ENCODE peak calls at places on chromosomes 12 and 14, in seven cellular contexts. U, X, S, N, V, O and J are unnamed samples.
A peak's percentile ranks its signal among the peaks of the same experiment; 100 is the strongest.

GRCh38 chr14:32352631-32353030 is 23.5 kb downstream of the AKAP6 start:
- DNase-seq in U (no peak), X (no peak), S (no peak), N (no peak), V (no peak), O (no peak), J (no peak)

GRCh38 chr14:69818760-69819191 is 21.7 kb upstream of the SLC10A1 start:
- DNase-seq in U (peak; percentile 2), X (peak; percentile 76), S (no peak), N (peak; percentile 81), V (peak; percentile 13), O (peak; percentile 76), J (peak; percentile 62)

GRCh38 chr14:93343266-93343665 is 3.7 kb upstream of the COX8C start:
- DNase-seq in U (no peak), X (no peak), S (no peak), N (no peak), V (no peak), O (no peak), J (no peak)

GRCh38 chr12:45077259-45077658 is 26.4 kb upstream of the DBX2 start:
- DNase-seq in U (no peak), X (no peak), S (no peak), N (no peak), V (no peak), O (no peak), J (no peak)

GRCh38 chr12:116675339-116676107 is 62.3 kb downstream of the SPRING1 start:
- DNase-seq in U (no peak), X (no peak), S (no peak), N (no peak), V (no peak), O (no peak), J (no peak)

GRCh38 chr14:55388160-55388559 is 23.5 kb downstream of the ATG14 start:
- DNase-seq in U (no peak), X (no peak), S (no peak), N (no peak), V (no peak), O (no peak), J (no peak)

GRCh38 chr12:20212036-20212435 is 156.3 kb upstream of the PDE3A start:
- DNase-seq in U (no peak), X (no peak), S (no peak), N (no peak), V (no peak), O (no peak), J (no peak)

GRCh38 chr14:22370084-22370847 is 218.8 kb downstream of the DAD1 start:
- DNase-seq in U (no peak), X (no peak), S (no peak), N (no peak), V (peak; percentile 91), O (no peak), J (no peak)

GRCh38 chr14:103456167-103456835 is 66.3 kb downstream of the CKB start:
- DNase-seq in U (no peak), X (no peak), S (no peak), N (no peak), V (no peak), O (no peak), J (no peak)

GRCh38 chr12:106984588-106985137 is 2.3 kb downstream of the MTERF2 start:
- DNase-seq in U (no peak), X (no peak), S (no peak), N (no peak), V (no peak), O (no peak), J (no peak)

GRCh38 chr12:7870335-7870734 is 2.4 kb downstream of the SLC2A14 start:
- DNase-seq in U (no peak), X (no peak), S (no peak), N (no peak), V (no peak), O (no peak), J (no peak)

GRCh38 chr12:100698518-100698917 is 96.1 kb upstream of the ANO4 start:
- DNase-seq in U (no peak), X (no peak), S (no peak), N (no peak), V (no peak), O (no peak), J (no peak)

GRCh38 chr12:116784238-116784612 is 46.1 kb downstream of the RNFT2 start:
- DNase-seq in U (no peak), X (peak; percentile 13), S (no peak), N (no peak), V (peak; percentile 17), O (no peak), J (no peak)

GRCh38 chr14:89121961-89122675 is 294.9 kb downstream of the FOXN3 start:
- DNase-seq in U (no peak), X (no peak), S (no peak), N (no peak), V (no peak), O (no peak), J (no peak)

GRCh38 chr14:94337274-94337673 is 14.1 kb upstream of the SERPINA6 start:
- DNase-seq in U (no peak), X (no peak), S (no peak), N (no peak), V (no peak), O (no peak), J (no peak)

GRCh38 chr14:71582705-71583104 is 349.5 kb upstream of the RGS6 start:
- DNase-seq in U (no peak), X (no peak), S (no peak), N (no peak), V (no peak), O (no peak), J (no peak)

GRCh38 chr12:88453323-88453722 is 126.9 kb downstream of the KITLG start:
- DNase-seq in U (no peak), X (no peak), S (no peak), N (no peak), V (no peak), O (no peak), J (no peak)

GRCh38 chr14:59583755-59584154 is 7.1 kb upstream of the CCDC175 start:
- DNase-seq in U (no peak), X (no peak), S (no peak), N (no peak), V (no peak), O (no peak), J (no peak)

GRCh38 chr12:26770239-26771070 is 62.5 kb downstream of the ITPR2 start:
- DNase-seq in U (no peak), X (no peak), S (no peak), N (no peak), V (no peak), O (no peak), J (no peak)

GRCh38 chr12:39685854-39686608 is 66.4 kb upstream of the ABCD2 start:
- DNase-seq in U (no peak), X (no peak), S (no peak), N (no peak), V (no peak), O (no peak), J (no peak)

GRCh38 chr14:68781161-68782021 is 11.5 kb downstream of the ZFP36L1 start:
- DNase-seq in U (no peak), X (no peak), S (no peak), N (peak; percentile 48), V (no peak), O (no peak), J (no peak)

GRCh38 chr12:46710125-46710743 is 115.6 kb downstream of the SLC38A4 start:
- DNase-seq in U (no peak), X (no peak), S (no peak), N (no peak), V (no peak), O (no peak), J (no peak)

DNA sequence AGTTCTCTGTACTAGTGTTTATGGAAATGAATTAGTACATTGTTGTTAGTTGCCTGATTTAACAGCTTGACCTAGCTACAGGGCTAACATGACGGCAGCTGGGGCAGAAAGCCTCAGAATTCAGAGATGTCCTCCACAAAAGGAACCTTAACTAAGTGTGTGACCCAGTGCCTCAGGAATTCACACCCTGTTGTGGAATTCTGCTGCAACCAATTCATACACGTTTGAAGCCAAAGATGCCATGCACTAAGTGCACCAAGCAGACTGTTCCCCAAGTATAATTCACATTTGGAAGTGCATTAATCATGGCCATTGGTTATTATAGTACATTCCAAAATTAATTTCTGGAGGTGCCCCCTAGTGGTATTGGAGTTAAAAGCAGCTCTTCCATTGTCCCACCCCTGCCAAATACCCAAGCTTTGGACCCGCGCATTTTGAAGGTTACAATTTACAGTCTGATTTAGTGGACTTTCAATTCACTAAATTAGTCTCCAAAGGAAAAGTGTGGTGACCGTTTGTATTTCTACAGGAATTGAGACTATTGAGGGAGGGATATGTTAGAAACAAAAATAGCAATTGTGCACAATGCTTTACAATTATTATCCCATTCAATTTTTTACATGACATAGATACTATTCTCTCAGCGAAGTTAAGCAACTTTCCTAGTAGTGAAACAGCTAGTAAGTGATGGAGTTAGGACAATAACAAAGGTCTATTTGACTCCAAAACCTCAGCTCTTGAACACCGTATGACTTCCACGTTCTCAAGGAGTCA is 85.9 kb downstream of the PAX9 start:
- DNase-seq in U (no peak), X (no peak), S (no peak), N (no peak), V (no peak), O (no peak), J (no peak)
- TF ChIP-seq CTCF in U (peak; percentile 17), X (peak; percentile 24), S (peak; percentile 71), N (peak; percentile 31), V (peak; percentile 52), O (no peak), J (peak; percentile 61)

DNA sequence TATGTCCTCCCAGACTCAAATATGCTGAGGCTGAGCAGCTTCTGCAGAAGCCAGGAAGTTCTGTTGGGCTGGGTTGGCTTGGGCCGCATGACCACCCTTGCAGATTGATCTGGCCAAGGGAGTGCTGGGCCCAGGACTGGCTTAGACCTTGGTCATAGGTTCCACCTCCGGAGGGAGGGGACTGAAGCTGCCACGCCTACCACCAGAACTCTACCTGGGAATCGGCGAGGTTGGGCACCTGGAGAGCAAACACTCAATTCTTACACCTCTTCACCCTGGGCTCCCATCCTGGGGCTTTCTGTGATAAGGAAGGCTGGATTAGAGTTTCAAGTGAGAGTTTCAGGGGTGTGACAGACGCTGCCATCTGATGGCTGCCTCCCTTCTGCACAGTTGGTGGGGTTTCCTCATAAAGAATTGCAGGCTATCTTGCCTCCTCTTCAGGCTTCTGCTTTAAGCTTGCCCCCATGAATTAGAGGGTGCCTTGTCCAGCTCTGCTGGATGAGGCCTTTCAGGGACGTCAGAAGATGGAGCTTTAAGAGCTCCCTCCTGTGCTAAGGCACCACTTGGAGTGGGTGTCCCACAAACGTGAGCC is 5.8 kb downstream of the SLC24A4 start:
- DNase-seq in U (no peak), X (no peak), S (no peak), N (no peak), V (no peak), O (no peak), J (no peak)
- TF ChIP-seq CTCF in U (no peak), X (peak; percentile 23), S (no peak), N (no peak), V (no peak), O (no peak), J (no peak)

GRCh38 chr14:26281280-26281998 is 316.4 kb downstream of the NOVA1 start:
- DNase-seq in U (no peak), X (no peak), S (no peak), N (peak; percentile 37), V (peak; percentile 7), O (no peak), J (no peak)
- TF ChIP-seq CTCF in U (no peak), X (no peak), S (no peak), N (no peak), V (no peak), O (no peak), J (no peak)

DNA sequence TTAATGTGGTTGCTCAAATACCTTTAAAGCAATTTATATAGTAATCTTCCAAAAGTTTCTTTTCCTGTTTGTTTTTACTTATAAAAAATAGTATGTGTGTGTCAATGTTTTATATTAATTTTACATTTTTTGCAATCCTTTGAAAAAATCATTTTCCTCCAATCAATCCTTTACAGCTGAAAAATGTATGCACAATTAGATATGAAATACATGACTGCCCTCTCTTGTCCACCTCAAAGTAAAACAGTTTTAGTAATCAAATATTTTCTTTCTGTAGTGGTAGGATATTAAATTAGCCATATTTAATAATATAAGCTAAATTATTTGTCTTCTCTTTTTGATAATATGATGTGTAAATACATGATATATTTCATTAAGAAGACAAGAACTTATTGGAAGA is 269.9 kb downstream of the ADAMTS20 start:
- DNase-seq in U (no peak), X (no peak), S (no peak), N (peak; percentile 24), V (no peak), O (no peak), J (no peak)
- TF ChIP-seq CTCF in U (no peak), X (no peak), S (peak; percentile 42), N (peak; percentile 64), V (peak; percentile 46), O (no peak), J (peak; percentile 67)